ENCODE peak calls at places on chromosomes 6 and 20, in eight cellular contexts. K is AG20443; Q is H7; L is ELR; N is astrocyte of the spinal cord; C is central memory CD8-positive, alpha-beta T cell; S is CD4-positive, CD25-positive, alpha-beta regulatory T cell; I is kidney tubule cell. Y is an unnamed sample.

GRCh38 chr6:9307187-9307586 is 871.8 kb upstream of the SLC35B3 start:
- DNase-seq in K (no peak), Q (no peak), L (no peak), N (no peak), C (no peak), S (no peak), I (no peak), Y (no peak)

GRCh38 chr20:35145141-35145564 is 2.0 kb downstream of the EDEM2 start:
- DNase-seq in K (peak), Q (peak), L (peak), N (peak), C (no peak), S (peak), I (peak), Y (no peak)

GRCh38 chr6:34771727-34772126 is 14.4 kb downstream of the SNRPC start:
- DNase-seq in K (peak), Q (no peak), L (peak), N (peak), C (no peak), S (no peak), I (peak), Y (no peak)

GRCh38 chr6:129206761-129207330 is 323.9 kb downstream of the LAMA2 start:
- DNase-seq in K (peak), Q (no peak), L (no peak), N (no peak), C (no peak), S (no peak), I (peak), Y (no peak)

GRCh38 chr6:82622461-82622860 is 258.8 kb downstream of the TPBG start:
- DNase-seq in K (no peak), Q (no peak), L (no peak), N (no peak), C (no peak), S (no peak), I (no peak), Y (no peak)

GRCh38 chr6:13710552-13711383 is 867 bp downstream of the RANBP9 start:
- DNase-seq in K (peak), Q (peak), L (peak), N (no peak), C (peak), S (peak), I (peak), Y (peak)

GRCh38 chr20:49811825-49812462 is 684 bp upstream of the SLC9A8 start:
- DNase-seq in K (peak), Q (peak), L (peak), N (peak), C (no peak), S (no peak), I (peak), Y (peak)

GRCh38 chr6:136975089-136975715 is 53.1 kb downstream of the SLC35D3 start:
- DNase-seq in K (no peak), Q (no peak), L (no peak), N (no peak), C (no peak), S (no peak), I (no peak), Y (no peak)

GRCh38 chr6:10248378-10248843 is 166.5 kb downstream of the TFAP2A start:
- DNase-seq in K (no peak), Q (no peak), L (peak), N (peak), C (no peak), S (no peak), I (no peak), Y (no peak)

GRCh38 chr6:11947063-11947462 is 65.0 kb upstream of the HIVEP1 start:
- DNase-seq in K (no peak), Q (no peak), L (peak), N (no peak), C (no peak), S (peak), I (no peak), Y (no peak)

GRCh38 chr20:63747622-63748355 is 8.2 kb downstream of the SLC2A4RG start:
- DNase-seq in K (peak), Q (peak), L (no peak), N (no peak), C (no peak), S (no peak), I (no peak), Y (no peak)

GRCh38 chr6:166078294-166078693 is 89.4 kb downstream of the TBXT start:
- DNase-seq in K (peak), Q (no peak), L (peak), N (peak), C (no peak), S (no peak), I (peak), Y (no peak)

GRCh38 chr6:140809694-140810101 is 1323.0 kb upstream of the GJE1 start:
- DNase-seq in K (no peak), Q (no peak), L (no peak), N (peak), C (no peak), S (no peak), I (no peak), Y (no peak)

GRCh38 chr20:300345-300744 is 3.0 kb downstream of the ZCCHC3 start:
- DNase-seq in K (no peak), Q (peak), L (no peak), N (no peak), C (no peak), S (no peak), I (peak), Y (no peak)

GRCh38 chr6:159106627-159107241 is 61.9 kb upstream of the TAGAP start:
- DNase-seq in K (peak), Q (peak), L (peak), N (peak), C (peak), S (peak), I (peak), Y (peak)

GRCh38 chr6:134510121-134510520 is 192.2 kb upstream of the SGK1 start:
- DNase-seq in K (no peak), Q (no peak), L (no peak), N (no peak), C (no peak), S (no peak), I (no peak), Y (no peak)

GRCh38 chr6:13573669-13574110 is 711 bp upstream of the SIRT5 start:
- DNase-seq in K (peak), Q (peak), L (peak), N (peak), C (no peak), S (no peak), I (peak), Y (peak)

GRCh38 chr6:70280462-70280861 is 22.4 kb downstream of the COL9A1 start:
- DNase-seq in K (no peak), Q (peak), L (no peak), N (no peak), C (no peak), S (no peak), I (peak), Y (no peak)

GRCh38 chr6:12164508-12164770 is 125.7 kb upstream of the EDN1 start:
- DNase-seq in K (no peak), Q (no peak), L (peak), N (no peak), C (no peak), S (no peak), I (no peak), Y (no peak)